ENCODE peak calls at places on chromosomes 3 and 15, in four cellular contexts. One of them, this sample, is unnamed.

GRCh38 chr15:40245666-40246065 is 6.8 kb downstream of the PAK6 start:
- DNase-seq in AG09309: no peak
- DNase-seq in HepG2: no peak
- DNase-seq in nephron progenitor cell: no peak
- DNase-seq in this sample: no peak

GRCh38 chr15:41505776-41506175 is 7.9 kb downstream of the LTK start:
- DNase-seq in AG09309: no peak
- DNase-seq in HepG2: no peak
- DNase-seq in nephron progenitor cell: no peak
- DNase-seq in this sample: no peak

GRCh38 chr15:90561344-90562244 is 31.9 kb downstream of the CRTC3 start:
- DNase-seq in AG09309: peak; percentile 68
- DNase-seq in HepG2: no peak
- DNase-seq in nephron progenitor cell: no peak
- DNase-seq in this sample: no peak

GRCh38 chr15:38714309-38715072 is 149.9 kb upstream of the RASGRP1 start:
- DNase-seq in AG09309: peak; percentile 99
- DNase-seq in HepG2: no peak
- DNase-seq in nephron progenitor cell: no peak
- DNase-seq in this sample: no peak

GRCh38 chr15:43230640-43231115 is 9.9 kb upstream of the EPB42 start:
- DNase-seq in AG09309: peak; percentile 33
- DNase-seq in HepG2: no peak
- DNase-seq in nephron progenitor cell: no peak
- DNase-seq in this sample: no peak

GRCh38 chr3:61809879-61810278 is 248.5 kb downstream of the PTPRG start:
- DNase-seq in AG09309: no peak
- DNase-seq in HepG2: no peak
- DNase-seq in nephron progenitor cell: no peak
- DNase-seq in this sample: no peak

GRCh38 chr15:98599911-98600685 is 48.2 kb upstream of the IGF1R start:
- DNase-seq in AG09309: peak; percentile 4
- DNase-seq in HepG2: no peak
- DNase-seq in nephron progenitor cell: no peak
- DNase-seq in this sample: no peak

GRCh38 chr3:186821429-186822367 is 15.4 kb upstream of the RFC4 start:
- DNase-seq in AG09309: peak; percentile 14
- DNase-seq in HepG2: peak; percentile 56
- DNase-seq in nephron progenitor cell: no peak
- DNase-seq in this sample: no peak

GRCh38 chr15:90367578-90367977 is 15.5 kb downstream of the ZNF774 start:
- DNase-seq in AG09309: no peak
- DNase-seq in HepG2: no peak
- DNase-seq in nephron progenitor cell: no peak
- DNase-seq in this sample: no peak

GRCh38 chr3:127159547-127159946 is 33.4 kb upstream of the PRR23E start:
- DNase-seq in AG09309: no peak
- DNase-seq in HepG2: no peak
- DNase-seq in nephron progenitor cell: no peak
- DNase-seq in this sample: no peak

GRCh38 chr15:52228928-52229327 is 37.7 kb upstream of the GNB5 start:
- DNase-seq in AG09309: no peak
- DNase-seq in HepG2: peak; percentile 49
- DNase-seq in nephron progenitor cell: peak; percentile 34
- DNase-seq in this sample: no peak

GRCh38 chr15:42353061-42353460 is 6.2 kb upstream of the CAPN3 start:
- DNase-seq in AG09309: no peak
- DNase-seq in HepG2: no peak
- DNase-seq in nephron progenitor cell: no peak
- DNase-seq in this sample: no peak

GRCh38 chr3:41369838-41370237 is 170.5 kb downstream of the CTNNB1 start:
- DNase-seq in AG09309: no peak
- DNase-seq in HepG2: no peak
- DNase-seq in nephron progenitor cell: no peak
- DNase-seq in this sample: no peak

GRCh38 chr3:9012521-9012920 is 49.2 kb upstream of the RAD18 start:
- DNase-seq in AG09309: no peak
- DNase-seq in HepG2: no peak
- DNase-seq in nephron progenitor cell: no peak
- DNase-seq in this sample: no peak

GRCh38 chr15:47843124-47843663 is 125.9 kb downstream of the SEMA6D start:
- DNase-seq in AG09309: no peak
- DNase-seq in HepG2: no peak
- DNase-seq in nephron progenitor cell: no peak
- DNase-seq in this sample: no peak

GRCh38 chr3:16309558-16309957 is 44.5 kb downstream of the OXNAD1 start:
- DNase-seq in AG09309: no peak
- DNase-seq in HepG2: no peak
- DNase-seq in nephron progenitor cell: no peak
- DNase-seq in this sample: no peak

GRCh38 chr3:133016838-133017309 is 21.3 kb upstream of the TMEM108 start:
- DNase-seq in AG09309: no peak
- DNase-seq in HepG2: no peak
- DNase-seq in nephron progenitor cell: no peak
- DNase-seq in this sample: no peak

GRCh38 chr3:17500618-17501017 is 241.8 kb downstream of the TBC1D5 start:
- DNase-seq in AG09309: no peak
- DNase-seq in HepG2: no peak
- DNase-seq in nephron progenitor cell: no peak
- DNase-seq in this sample: no peak

GRCh38 chr3:7543294-7543693 is 682.4 kb downstream of the GRM7 start:
- DNase-seq in AG09309: no peak
- DNase-seq in HepG2: no peak
- DNase-seq in nephron progenitor cell: no peak
- DNase-seq in this sample: no peak

GRCh38 chr15:66801266-66801665 is 99.2 kb downstream of the SMAD6 start:
- DNase-seq in AG09309: no peak
- DNase-seq in HepG2: no peak
- DNase-seq in nephron progenitor cell: no peak
- DNase-seq in this sample: no peak

GRCh38 chr3:131072099-131072559 is 45.5 kb downstream of the NEK11 start:
- DNase-seq in AG09309: no peak
- DNase-seq in HepG2: no peak
- DNase-seq in nephron progenitor cell: no peak
- DNase-seq in this sample: no peak

GRCh38 chr3:195075199-195075940 is 195.6 kb downstream of the XXYLT1 start:
- DNase-seq in AG09309: no peak
- DNase-seq in HepG2: no peak
- DNase-seq in nephron progenitor cell: no peak
- DNase-seq in this sample: no peak

GRCh38 chr3:62803276-62803675 is 71.9 kb downstream of the CADPS start:
- DNase-seq in AG09309: no peak
- DNase-seq in HepG2: no peak
- DNase-seq in nephron progenitor cell: no peak
- DNase-seq in this sample: no peak

GRCh38 chr3:65979152-65979551 is 59.6 kb downstream of the MAGI1 start:
- DNase-seq in AG09309: peak; percentile 71
- DNase-seq in HepG2: no peak
- DNase-seq in nephron progenitor cell: no peak
- DNase-seq in this sample: no peak

GRCh38 chr3:155889952-155890351 is 19.5 kb downstream of the GMPS start:
- DNase-seq in AG09309: no peak
- DNase-seq in HepG2: no peak
- DNase-seq in nephron progenitor cell: no peak
- DNase-seq in this sample: no peak

GRCh38 chr3:196688349-196688748 is 23.7 kb downstream of the CEP19 start:
- DNase-seq in AG09309: peak; percentile 80
- DNase-seq in HepG2: no peak
- DNase-seq in nephron progenitor cell: no peak
- DNase-seq in this sample: no peak

GRCh38 chr3:161500057-161500836 is 3.6 kb downstream of the OTOL1 start:
- DNase-seq in AG09309: no peak
- DNase-seq in HepG2: peak; percentile 1
- DNase-seq in nephron progenitor cell: no peak
- DNase-seq in this sample: no peak

GRCh38 chr3:148680289-148680688 is 17.4 kb upstream of the AGTR1 start:
- DNase-seq in AG09309: no peak
- DNase-seq in HepG2: no peak
- DNase-seq in nephron progenitor cell: no peak
- DNase-seq in this sample: no peak

GRCh38 chr3:66648975-66649374 is 148.2 kb upstream of the LRIG1 start:
- DNase-seq in AG09309: no peak
- DNase-seq in HepG2: no peak
- DNase-seq in nephron progenitor cell: no peak
- DNase-seq in this sample: no peak

GRCh38 chr3:168998792-168999191 is 664.7 kb downstream of the MECOM start:
- DNase-seq in AG09309: no peak
- DNase-seq in HepG2: no peak
- DNase-seq in nephron progenitor cell: no peak
- DNase-seq in this sample: no peak

GRCh38 chr15:101170568-101171350 is 81.1 kb downstream of the CHSY1 start:
- DNase-seq in AG09309: peak; percentile 76
- DNase-seq in HepG2: no peak
- DNase-seq in nephron progenitor cell: no peak
- DNase-seq in this sample: no peak

GRCh38 chr15:75647370-75648155 is at the start of gene SNX33:
- DNase-seq in AG09309: no peak
- DNase-seq in HepG2: peak; percentile 78
- DNase-seq in nephron progenitor cell: peak; percentile 78
- DNase-seq in this sample: peak; percentile 47

GRCh38 chr3:117708601-117709000 is 999.0 kb downstream of the TUSC7 start:
- DNase-seq in AG09309: no peak
- DNase-seq in HepG2: no peak
- DNase-seq in nephron progenitor cell: no peak
- DNase-seq in this sample: no peak

GRCh38 chr3:169992156-169992555 is 25.5 kb downstream of the SEC62 start:
- DNase-seq in AG09309: no peak
- DNase-seq in HepG2: no peak
- DNase-seq in nephron progenitor cell: no peak
- DNase-seq in this sample: no peak

GRCh38 chr3:72597756-72598195 is 250.5 kb downstream of the SHQ1 start:
- DNase-seq in AG09309: no peak
- DNase-seq in HepG2: no peak
- DNase-seq in nephron progenitor cell: no peak
- DNase-seq in this sample: no peak

GRCh38 chr3:189995129-189995528 is 125.6 kb downstream of the P3H2 start:
- DNase-seq in AG09309: no peak
- DNase-seq in HepG2: no peak
- DNase-seq in nephron progenitor cell: no peak
- DNase-seq in this sample: no peak

DNA sequence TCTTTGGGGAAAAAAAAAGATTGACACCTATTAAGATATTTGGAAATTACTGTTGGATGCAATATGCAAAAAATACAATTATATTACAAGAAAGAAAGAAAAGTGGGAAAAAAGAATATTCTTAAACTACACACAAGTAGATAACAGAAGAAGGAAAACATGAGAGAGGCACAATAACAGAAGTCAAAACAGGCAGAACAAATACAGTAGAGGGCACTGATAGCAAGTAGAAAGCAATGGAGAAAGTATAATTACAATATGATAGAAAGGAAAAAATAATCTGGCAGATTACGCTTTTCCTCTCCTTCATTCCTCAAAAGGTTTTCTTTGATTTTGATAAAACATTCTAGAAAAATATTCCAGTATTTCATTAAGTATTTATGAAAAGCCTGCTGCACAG is 72.1 kb downstream of the ADAM10 start:
- DNase-seq in AG09309: no peak
- DNase-seq in HepG2: no peak
- DNase-seq in nephron progenitor cell: no peak
- DNase-seq in this sample: no peak
- TF ChIP-seq CTCF in AG09309: no peak
- TF ChIP-seq CTCF in HepG2: no peak
- TF ChIP-seq CTCF in nephron progenitor cell: no peak
- TF ChIP-seq CTCF in this sample: no peak

GRCh38 chr3:146163584-146163983 is 2.6 kb upstream of the PLOD2 start:
- DNase-seq in AG09309: peak; percentile 96
- DNase-seq in HepG2: no peak
- DNase-seq in nephron progenitor cell: no peak
- DNase-seq in this sample: no peak
- TF ChIP-seq CTCF in AG09309: no peak
- TF ChIP-seq CTCF in HepG2: no peak
- TF ChIP-seq CTCF in nephron progenitor cell: no peak
- TF ChIP-seq CTCF in this sample: no peak

GRCh38 chr3:172208586-172209332 is 169.4 kb downstream of the FNDC3B start:
- DNase-seq in AG09309: no peak
- DNase-seq in HepG2: no peak
- DNase-seq in nephron progenitor cell: peak; percentile 35
- DNase-seq in this sample: peak; percentile 23
- TF ChIP-seq CTCF in AG09309: no peak
- TF ChIP-seq CTCF in HepG2: no peak
- TF ChIP-seq CTCF in nephron progenitor cell: no peak
- TF ChIP-seq CTCF in this sample: no peak

GRCh38 chr15:57969355-57969754 is 96.2 kb downstream of the ALDH1A2 start:
- DNase-seq in AG09309: no peak
- DNase-seq in HepG2: no peak
- DNase-seq in nephron progenitor cell: no peak
- DNase-seq in this sample: no peak
- TF ChIP-seq CTCF in AG09309: peak; percentile 24
- TF ChIP-seq CTCF in HepG2: peak; percentile 43
- TF ChIP-seq CTCF in nephron progenitor cell: peak; percentile 24
- TF ChIP-seq CTCF in this sample: no peak

DNA sequence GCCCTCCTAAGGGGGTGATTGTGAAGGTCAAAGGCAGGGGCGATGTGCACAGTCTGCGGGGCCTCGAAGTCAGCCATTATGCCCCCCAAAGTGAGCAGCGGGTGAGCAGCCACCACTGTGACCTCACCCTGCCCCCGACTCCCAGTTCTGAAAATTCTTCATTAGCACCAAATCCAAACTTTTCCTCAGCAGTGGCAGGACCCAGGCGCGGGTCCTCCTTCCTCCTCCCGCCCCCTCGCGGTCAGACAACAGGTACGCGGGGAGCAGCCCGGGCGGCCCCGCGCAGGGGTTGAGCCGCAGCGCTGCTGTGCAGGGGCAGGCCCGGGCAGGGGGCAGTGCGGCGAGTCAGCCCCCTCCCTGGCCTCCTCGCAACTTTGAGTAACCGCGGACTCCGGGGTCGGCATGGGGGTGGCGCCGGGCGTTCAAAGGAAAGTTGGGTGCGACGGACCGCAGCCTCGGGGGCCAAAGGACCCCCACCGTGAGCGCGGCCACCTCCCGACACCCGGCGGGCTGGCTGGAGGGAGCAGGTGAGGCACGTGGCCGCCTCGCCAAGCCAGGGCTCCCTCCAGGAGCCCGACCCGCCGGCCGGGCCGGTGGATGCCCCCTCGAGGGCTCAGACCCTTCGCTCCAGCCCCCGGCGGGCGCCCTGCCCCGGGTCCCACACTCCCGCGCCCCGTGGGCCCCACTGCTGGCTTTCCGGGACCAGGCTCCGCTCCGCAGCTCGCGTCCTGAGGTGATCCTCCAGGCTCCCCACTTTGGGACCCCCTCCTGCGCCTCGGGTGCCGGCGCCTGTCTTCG is 49.4 kb upstream of the CCDC174 start:
- DNase-seq in AG09309: no peak
- DNase-seq in HepG2: no peak
- DNase-seq in nephron progenitor cell: peak; percentile 56
- DNase-seq in this sample: no peak
- TF ChIP-seq CTCF in AG09309: no peak
- TF ChIP-seq CTCF in HepG2: peak; percentile 56
- TF ChIP-seq CTCF in nephron progenitor cell: peak; percentile 35
- TF ChIP-seq CTCF in this sample: no peak